ENCODE peak calls at places on chromosomes 5 and 9, in nine cellular contexts. One of them, this sample, is unnamed.

GRCh38 chr5:43785198-43785597 is 182.2 kb downstream of the NNT start:
- DNase-seq in activated effector memory CD4-positive, alpha-beta T cell treated with Interleukin-2 at 50 U/mL for 16 hours: no peak
- DNase-seq in heart right ventricle: no peak
- DNase-seq in activated naive CD4-positive, alpha-beta T cell treated with anti-CD3 and anti-CD28 coated beads for 36 hours: no peak
- DNase-seq in head of caudate nucleus: no peak
- DNase-seq in uterus: no peak
- DNase-seq in omental fat pad: no peak
- DNase-seq in AG09309: no peak
- DNase-seq in SK-MEL-5: no peak
- DNase-seq in this sample: no peak

GRCh38 chr9:35606138-35606504 is 1.1 kb downstream of the TESK1 start:
- DNase-seq in uterus: no peak
- DNase-seq in activated naive CD4-positive, alpha-beta T cell treated with anti-CD3 and anti-CD28 coated beads for 36 hours: no peak
- DNase-seq in SK-MEL-5: no peak
- DNase-seq in heart right ventricle: no peak
- DNase-seq in AG09309: no peak
- DNase-seq in activated effector memory CD4-positive, alpha-beta T cell treated with Interleukin-2 at 50 U/mL for 16 hours: no peak
- DNase-seq in omental fat pad: no peak
- DNase-seq in head of caudate nucleus: no peak
- DNase-seq in this sample: no peak

GRCh38 chr9:70389642-70390266 is 24.7 kb downstream of the KLF9 start:
- DNase-seq in head of caudate nucleus: no peak
- DNase-seq in heart right ventricle: no peak
- DNase-seq in uterus: no peak
- DNase-seq in activated effector memory CD4-positive, alpha-beta T cell treated with Interleukin-2 at 50 U/mL for 16 hours: no peak
- DNase-seq in AG09309: no peak
- DNase-seq in omental fat pad: no peak
- DNase-seq in SK-MEL-5: no peak
- DNase-seq in activated naive CD4-positive, alpha-beta T cell treated with anti-CD3 and anti-CD28 coated beads for 36 hours: no peak
- DNase-seq in this sample: no peak

GRCh38 chr9:36739538-36740116 is 166.9 kb downstream of the MELK start:
- DNase-seq in AG09309: no peak
- DNase-seq in uterus: no peak
- DNase-seq in omental fat pad: no peak
- DNase-seq in head of caudate nucleus: no peak
- DNase-seq in heart right ventricle: no peak
- DNase-seq in activated effector memory CD4-positive, alpha-beta T cell treated with Interleukin-2 at 50 U/mL for 16 hours: no peak
- DNase-seq in activated naive CD4-positive, alpha-beta T cell treated with anti-CD3 and anti-CD28 coated beads for 36 hours: no peak
- DNase-seq in SK-MEL-5: no peak
- DNase-seq in this sample: peak; percentile 25

GRCh38 chr9:21153688-21154608 is 12.3 kb upstream of the IFNW1 start:
- DNase-seq in omental fat pad: no peak
- DNase-seq in AG09309: no peak
- DNase-seq in uterus: no peak
- DNase-seq in head of caudate nucleus: peak; percentile 17
- DNase-seq in heart right ventricle: no peak
- DNase-seq in activated effector memory CD4-positive, alpha-beta T cell treated with Interleukin-2 at 50 U/mL for 16 hours: no peak
- DNase-seq in activated naive CD4-positive, alpha-beta T cell treated with anti-CD3 and anti-CD28 coated beads for 36 hours: no peak
- DNase-seq in SK-MEL-5: peak; percentile 56
- DNase-seq in this sample: no peak

GRCh38 chr9:120587357-120587756 is 7.4 kb upstream of the CDK5RAP2 start:
- DNase-seq in AG09309: no peak
- DNase-seq in uterus: no peak
- DNase-seq in heart right ventricle: no peak
- DNase-seq in head of caudate nucleus: no peak
- DNase-seq in omental fat pad: no peak
- DNase-seq in SK-MEL-5: no peak
- DNase-seq in activated effector memory CD4-positive, alpha-beta T cell treated with Interleukin-2 at 50 U/mL for 16 hours: no peak
- DNase-seq in activated naive CD4-positive, alpha-beta T cell treated with anti-CD3 and anti-CD28 coated beads for 36 hours: no peak
- DNase-seq in this sample: no peak

GRCh38 chr5:170809551-170809950 is 26.0 kb downstream of the GABRP start:
- DNase-seq in activated effector memory CD4-positive, alpha-beta T cell treated with Interleukin-2 at 50 U/mL for 16 hours: no peak
- DNase-seq in SK-MEL-5: peak; percentile 81
- DNase-seq in uterus: no peak
- DNase-seq in AG09309: peak; percentile 34
- DNase-seq in omental fat pad: no peak
- DNase-seq in activated naive CD4-positive, alpha-beta T cell treated with anti-CD3 and anti-CD28 coated beads for 36 hours: no peak
- DNase-seq in head of caudate nucleus: no peak
- DNase-seq in heart right ventricle: no peak
- DNase-seq in this sample: no peak

GRCh38 chr5:66553368-66553912 is 42.8 kb upstream of the MAST4 start:
- DNase-seq in heart right ventricle: no peak
- DNase-seq in activated naive CD4-positive, alpha-beta T cell treated with anti-CD3 and anti-CD28 coated beads for 36 hours: no peak
- DNase-seq in activated effector memory CD4-positive, alpha-beta T cell treated with Interleukin-2 at 50 U/mL for 16 hours: no peak
- DNase-seq in head of caudate nucleus: no peak
- DNase-seq in AG09309: no peak
- DNase-seq in SK-MEL-5: no peak
- DNase-seq in uterus: no peak
- DNase-seq in omental fat pad: no peak
- DNase-seq in this sample: no peak

GRCh38 chr5:172798422-172799215 is 27.6 kb upstream of the DUSP1 start:
- DNase-seq in activated naive CD4-positive, alpha-beta T cell treated with anti-CD3 and anti-CD28 coated beads for 36 hours: no peak
- DNase-seq in heart right ventricle: no peak
- DNase-seq in activated effector memory CD4-positive, alpha-beta T cell treated with Interleukin-2 at 50 U/mL for 16 hours: no peak
- DNase-seq in AG09309: peak; percentile 91
- DNase-seq in uterus: peak; percentile 72
- DNase-seq in head of caudate nucleus: no peak
- DNase-seq in SK-MEL-5: no peak
- DNase-seq in omental fat pad: no peak
- DNase-seq in this sample: no peak

GRCh38 chr9:92968081-92968480 is 20.8 kb downstream of the FGD3 start:
- DNase-seq in omental fat pad: no peak
- DNase-seq in heart right ventricle: no peak
- DNase-seq in activated naive CD4-positive, alpha-beta T cell treated with anti-CD3 and anti-CD28 coated beads for 36 hours: peak; percentile 77
- DNase-seq in AG09309: no peak
- DNase-seq in SK-MEL-5: no peak
- DNase-seq in head of caudate nucleus: no peak
- DNase-seq in uterus: no peak
- DNase-seq in activated effector memory CD4-positive, alpha-beta T cell treated with Interleukin-2 at 50 U/mL for 16 hours: no peak
- DNase-seq in this sample: no peak

GRCh38 chr5:120942551-120942950 is 478.5 kb downstream of the PRR16 start:
- DNase-seq in activated effector memory CD4-positive, alpha-beta T cell treated with Interleukin-2 at 50 U/mL for 16 hours: no peak
- DNase-seq in activated naive CD4-positive, alpha-beta T cell treated with anti-CD3 and anti-CD28 coated beads for 36 hours: no peak
- DNase-seq in head of caudate nucleus: no peak
- DNase-seq in uterus: no peak
- DNase-seq in heart right ventricle: no peak
- DNase-seq in AG09309: no peak
- DNase-seq in SK-MEL-5: peak; percentile 19
- DNase-seq in omental fat pad: no peak
- DNase-seq in this sample: no peak

GRCh38 chr5:66015296-66015960 is 89.1 kb downstream of the ERBIN start:
- DNase-seq in activated naive CD4-positive, alpha-beta T cell treated with anti-CD3 and anti-CD28 coated beads for 36 hours: no peak
- DNase-seq in omental fat pad: no peak
- DNase-seq in heart right ventricle: no peak
- DNase-seq in AG09309: no peak
- DNase-seq in activated effector memory CD4-positive, alpha-beta T cell treated with Interleukin-2 at 50 U/mL for 16 hours: no peak
- DNase-seq in SK-MEL-5: no peak
- DNase-seq in head of caudate nucleus: no peak
- DNase-seq in uterus: no peak
- DNase-seq in this sample: no peak

GRCh38 chr5:112396430-112396829 is 22.6 kb downstream of the EPB41L4A start:
- DNase-seq in activated naive CD4-positive, alpha-beta T cell treated with anti-CD3 and anti-CD28 coated beads for 36 hours: no peak
- DNase-seq in head of caudate nucleus: no peak
- DNase-seq in SK-MEL-5: no peak
- DNase-seq in uterus: no peak
- DNase-seq in omental fat pad: no peak
- DNase-seq in heart right ventricle: no peak
- DNase-seq in AG09309: no peak
- DNase-seq in activated effector memory CD4-positive, alpha-beta T cell treated with Interleukin-2 at 50 U/mL for 16 hours: no peak
- DNase-seq in this sample: no peak

GRCh38 chr9:123871781-123872180 is 58.1 kb downstream of the DENND1A start:
- DNase-seq in uterus: no peak
- DNase-seq in SK-MEL-5: peak; percentile 75
- DNase-seq in head of caudate nucleus: peak; percentile 14
- DNase-seq in activated effector memory CD4-positive, alpha-beta T cell treated with Interleukin-2 at 50 U/mL for 16 hours: no peak
- DNase-seq in AG09309: no peak
- DNase-seq in heart right ventricle: no peak
- DNase-seq in omental fat pad: no peak
- DNase-seq in activated naive CD4-positive, alpha-beta T cell treated with anti-CD3 and anti-CD28 coated beads for 36 hours: no peak
- DNase-seq in this sample: no peak

GRCh38 chr9:130954317-130954716 is 15.3 kb upstream of the FIBCD1 start:
- DNase-seq in heart right ventricle: no peak
- DNase-seq in activated effector memory CD4-positive, alpha-beta T cell treated with Interleukin-2 at 50 U/mL for 16 hours: no peak
- DNase-seq in omental fat pad: no peak
- DNase-seq in SK-MEL-5: no peak
- DNase-seq in activated naive CD4-positive, alpha-beta T cell treated with anti-CD3 and anti-CD28 coated beads for 36 hours: no peak
- DNase-seq in AG09309: no peak
- DNase-seq in head of caudate nucleus: no peak
- DNase-seq in uterus: no peak
- DNase-seq in this sample: no peak

GRCh38 chr9:92525306-92525705 is 10.5 kb downstream of the ECM2 start:
- DNase-seq in uterus: no peak
- DNase-seq in activated naive CD4-positive, alpha-beta T cell treated with anti-CD3 and anti-CD28 coated beads for 36 hours: no peak
- DNase-seq in omental fat pad: no peak
- DNase-seq in heart right ventricle: no peak
- DNase-seq in head of caudate nucleus: no peak
- DNase-seq in AG09309: no peak
- DNase-seq in activated effector memory CD4-positive, alpha-beta T cell treated with Interleukin-2 at 50 U/mL for 16 hours: no peak
- DNase-seq in SK-MEL-5: no peak
- DNase-seq in this sample: no peak

GRCh38 chr9:113659740-113660139 is 196.2 kb downstream of the RGS3 start:
- DNase-seq in heart right ventricle: no peak
- DNase-seq in AG09309: no peak
- DNase-seq in head of caudate nucleus: no peak
- DNase-seq in omental fat pad: no peak
- DNase-seq in uterus: no peak
- DNase-seq in activated effector memory CD4-positive, alpha-beta T cell treated with Interleukin-2 at 50 U/mL for 16 hours: no peak
- DNase-seq in SK-MEL-5: no peak
- DNase-seq in activated naive CD4-positive, alpha-beta T cell treated with anti-CD3 and anti-CD28 coated beads for 36 hours: no peak
- DNase-seq in this sample: no peak

GRCh38 chr5:134503088-134503936 is 22.2 kb upstream of the JADE2 start:
- DNase-seq in heart right ventricle: peak; percentile 64
- DNase-seq in head of caudate nucleus: no peak
- DNase-seq in SK-MEL-5: peak; percentile 55
- DNase-seq in AG09309: peak; percentile 94
- DNase-seq in activated naive CD4-positive, alpha-beta T cell treated with anti-CD3 and anti-CD28 coated beads for 36 hours: peak; percentile 91
- DNase-seq in activated effector memory CD4-positive, alpha-beta T cell treated with Interleukin-2 at 50 U/mL for 16 hours: peak; percentile 63
- DNase-seq in uterus: peak; percentile 80
- DNase-seq in omental fat pad: no peak
- DNase-seq in this sample: no peak

GRCh38 chr5:142794527-142794926 is 24.4 kb downstream of the ARHGAP26 start:
- DNase-seq in AG09309: no peak
- DNase-seq in head of caudate nucleus: no peak
- DNase-seq in uterus: no peak
- DNase-seq in activated naive CD4-positive, alpha-beta T cell treated with anti-CD3 and anti-CD28 coated beads for 36 hours: no peak
- DNase-seq in omental fat pad: no peak
- DNase-seq in heart right ventricle: no peak
- DNase-seq in activated effector memory CD4-positive, alpha-beta T cell treated with Interleukin-2 at 50 U/mL for 16 hours: no peak
- DNase-seq in SK-MEL-5: no peak
- DNase-seq in this sample: no peak

GRCh38 chr9:93127395-93127911 is 6.6 kb downstream of the NINJ1 start:
- DNase-seq in activated naive CD4-positive, alpha-beta T cell treated with anti-CD3 and anti-CD28 coated beads for 36 hours: no peak
- DNase-seq in heart right ventricle: no peak
- DNase-seq in omental fat pad: no peak
- DNase-seq in activated effector memory CD4-positive, alpha-beta T cell treated with Interleukin-2 at 50 U/mL for 16 hours: no peak
- DNase-seq in head of caudate nucleus: peak; percentile 51
- DNase-seq in uterus: peak; percentile 20
- DNase-seq in AG09309: no peak
- DNase-seq in SK-MEL-5: no peak
- DNase-seq in this sample: peak; percentile 14

GRCh38 chr5:31237159-31237558 is 43.7 kb downstream of the CDH6 start:
- DNase-seq in activated naive CD4-positive, alpha-beta T cell treated with anti-CD3 and anti-CD28 coated beads for 36 hours: no peak
- DNase-seq in AG09309: no peak
- DNase-seq in activated effector memory CD4-positive, alpha-beta T cell treated with Interleukin-2 at 50 U/mL for 16 hours: no peak
- DNase-seq in omental fat pad: no peak
- DNase-seq in head of caudate nucleus: no peak
- DNase-seq in SK-MEL-5: peak; percentile 59
- DNase-seq in heart right ventricle: no peak
- DNase-seq in uterus: no peak
- DNase-seq in this sample: no peak

GRCh38 chr9:133563286-133564213 is 29.0 kb downstream of the ADAMTSL2 start:
- DNase-seq in head of caudate nucleus: no peak
- DNase-seq in heart right ventricle: peak; percentile 73
- DNase-seq in uterus: peak; percentile 54
- DNase-seq in omental fat pad: no peak
- DNase-seq in SK-MEL-5: no peak
- DNase-seq in activated effector memory CD4-positive, alpha-beta T cell treated with Interleukin-2 at 50 U/mL for 16 hours: no peak
- DNase-seq in AG09309: no peak
- DNase-seq in activated naive CD4-positive, alpha-beta T cell treated with anti-CD3 and anti-CD28 coated beads for 36 hours: no peak
- DNase-seq in this sample: no peak

GRCh38 chr5:119864286-119864685 is 234.9 kb downstream of the FAM170A start:
- DNase-seq in SK-MEL-5: no peak
- DNase-seq in omental fat pad: no peak
- DNase-seq in uterus: no peak
- DNase-seq in AG09309: no peak
- DNase-seq in activated naive CD4-positive, alpha-beta T cell treated with anti-CD3 and anti-CD28 coated beads for 36 hours: no peak
- DNase-seq in activated effector memory CD4-positive, alpha-beta T cell treated with Interleukin-2 at 50 U/mL for 16 hours: no peak
- DNase-seq in heart right ventricle: no peak
- DNase-seq in head of caudate nucleus: no peak
- DNase-seq in this sample: no peak

GRCh38 chr9:132973713-132974112 is 4.8 kb upstream of the GFI1B start:
- DNase-seq in activated naive CD4-positive, alpha-beta T cell treated with anti-CD3 and anti-CD28 coated beads for 36 hours: no peak
- DNase-seq in heart right ventricle: no peak
- DNase-seq in omental fat pad: no peak
- DNase-seq in activated effector memory CD4-positive, alpha-beta T cell treated with Interleukin-2 at 50 U/mL for 16 hours: no peak
- DNase-seq in AG09309: no peak
- DNase-seq in head of caudate nucleus: no peak
- DNase-seq in uterus: no peak
- DNase-seq in SK-MEL-5: peak; percentile 46
- DNase-seq in this sample: no peak

GRCh38 chr9:92600075-92600741 is 64.4 kb upstream of the ECM2 start:
- DNase-seq in activated naive CD4-positive, alpha-beta T cell treated with anti-CD3 and anti-CD28 coated beads for 36 hours: no peak
- DNase-seq in activated effector memory CD4-positive, alpha-beta T cell treated with Interleukin-2 at 50 U/mL for 16 hours: no peak
- DNase-seq in uterus: no peak
- DNase-seq in heart right ventricle: no peak
- DNase-seq in omental fat pad: no peak
- DNase-seq in head of caudate nucleus: no peak
- DNase-seq in SK-MEL-5: no peak
- DNase-seq in AG09309: no peak
- DNase-seq in this sample: no peak

GRCh38 chr5:138339086-138339456 is 1.0 kb downstream of the FAM53C start:
- DNase-seq in activated effector memory CD4-positive, alpha-beta T cell treated with Interleukin-2 at 50 U/mL for 16 hours: no peak
- DNase-seq in omental fat pad: no peak
- DNase-seq in AG09309: no peak
- DNase-seq in head of caudate nucleus: peak; percentile 24
- DNase-seq in uterus: no peak
- DNase-seq in activated naive CD4-positive, alpha-beta T cell treated with anti-CD3 and anti-CD28 coated beads for 36 hours: peak; percentile 12
- DNase-seq in heart right ventricle: no peak
- DNase-seq in SK-MEL-5: no peak
- DNase-seq in this sample: no peak

GRCh38 chr5:10923310-10923709 is 162.3 kb upstream of the DAP start:
- DNase-seq in uterus: no peak
- DNase-seq in activated effector memory CD4-positive, alpha-beta T cell treated with Interleukin-2 at 50 U/mL for 16 hours: no peak
- DNase-seq in head of caudate nucleus: no peak
- DNase-seq in activated naive CD4-positive, alpha-beta T cell treated with anti-CD3 and anti-CD28 coated beads for 36 hours: no peak
- DNase-seq in heart right ventricle: no peak
- DNase-seq in SK-MEL-5: no peak
- DNase-seq in AG09309: no peak
- DNase-seq in omental fat pad: no peak
- DNase-seq in this sample: no peak

GRCh38 chr5:31581498-31582099 is 49.5 kb downstream of the C5orf22 start:
- DNase-seq in uterus: no peak
- DNase-seq in SK-MEL-5: peak; percentile 79
- DNase-seq in head of caudate nucleus: no peak
- DNase-seq in activated naive CD4-positive, alpha-beta T cell treated with anti-CD3 and anti-CD28 coated beads for 36 hours: peak; percentile 8
- DNase-seq in heart right ventricle: no peak
- DNase-seq in activated effector memory CD4-positive, alpha-beta T cell treated with Interleukin-2 at 50 U/mL for 16 hours: no peak
- DNase-seq in AG09309: peak; percentile 16
- DNase-seq in omental fat pad: no peak
- DNase-seq in this sample: no peak

GRCh38 chr9:2623046-2623865 is 1.7 kb downstream of the VLDLR start:
- DNase-seq in heart right ventricle: peak; percentile 63
- DNase-seq in AG09309: no peak
- DNase-seq in uterus: peak; percentile 69
- DNase-seq in head of caudate nucleus: peak; percentile 79
- DNase-seq in activated effector memory CD4-positive, alpha-beta T cell treated with Interleukin-2 at 50 U/mL for 16 hours: no peak
- DNase-seq in activated naive CD4-positive, alpha-beta T cell treated with anti-CD3 and anti-CD28 coated beads for 36 hours: no peak
- DNase-seq in SK-MEL-5: peak; percentile 72
- DNase-seq in omental fat pad: peak; percentile 38
- DNase-seq in this sample: no peak

GRCh38 chr5:128632264-128632663 is 94.2 kb upstream of the FBN2 start:
- DNase-seq in omental fat pad: no peak
- DNase-seq in AG09309: no peak
- DNase-seq in head of caudate nucleus: no peak
- DNase-seq in heart right ventricle: no peak
- DNase-seq in activated naive CD4-positive, alpha-beta T cell treated with anti-CD3 and anti-CD28 coated beads for 36 hours: no peak
- DNase-seq in uterus: no peak
- DNase-seq in activated effector memory CD4-positive, alpha-beta T cell treated with Interleukin-2 at 50 U/mL for 16 hours: no peak
- DNase-seq in SK-MEL-5: no peak
- DNase-seq in this sample: no peak

GRCh38 chr9:136091582-136092352 is 3.3 kb downstream of the NACC2 start:
- DNase-seq in omental fat pad: no peak
- DNase-seq in SK-MEL-5: no peak
- DNase-seq in AG09309: no peak
- DNase-seq in heart right ventricle: peak; percentile 12
- DNase-seq in activated naive CD4-positive, alpha-beta T cell treated with anti-CD3 and anti-CD28 coated beads for 36 hours: no peak
- DNase-seq in uterus: no peak
- DNase-seq in head of caudate nucleus: no peak
- DNase-seq in activated effector memory CD4-positive, alpha-beta T cell treated with Interleukin-2 at 50 U/mL for 16 hours: no peak
- DNase-seq in this sample: no peak

This sample was measured in activated B cell treated with CpG ODN at 0.5 μM for 24 hours.